ENCODE peak calls at places on chromosome 12, in six cellular contexts. V is BJ, H is psoas muscle, E is astrocyte of the spinal cord, L is B cell, X is T-helper 9 cell. J is an unnamed sample.

GRCh38 chr12:121453629-121454028 is 53.7 kb downstream of the RNF34 start:
- DNase-seq in V (no peak), H (no peak), E (no peak), L (no peak), X (no peak), J (no peak)

GRCh38 chr12:54398995-54399793 is 14.7 kb upstream of the ZNF385A start:
- DNase-seq in V (no peak), H (peak), E (peak), L (peak), X (peak), J (peak)

GRCh38 chr12:56633465-56634241 is 3.5 kb upstream of the BAZ2A start:
- DNase-seq in V (no peak), H (no peak), E (no peak), L (no peak), X (no peak), J (no peak)

GRCh38 chr12:108103087-108103486 is 26.0 kb upstream of the WSCD2 start:
- DNase-seq in V (no peak), H (no peak), E (no peak), L (no peak), X (no peak), J (no peak)

GRCh38 chr12:80553316-80553715 is 109.3 kb downstream of the PTPRQ start:
- DNase-seq in V (peak), H (no peak), E (peak), L (no peak), X (no peak), J (no peak)

GRCh38 chr12:113071427-113072112 is 15.0 kb downstream of the DTX1 start:
- DNase-seq in V (no peak), H (peak), E (no peak), L (no peak), X (no peak), J (no peak)

GRCh38 chr12:11500222-11500860 is 105.0 kb upstream of the PRB2 start:
- DNase-seq in V (no peak), H (peak), E (peak), L (peak), X (peak), J (peak)

GRCh38 chr12:64826234-64826633 is 1.8 kb downstream of the TBC1D30 start:
- DNase-seq in V (no peak), H (peak), E (peak), L (peak), X (no peak), J (no peak)

GRCh38 chr12:123384994-123385376 is 1.1 kb downstream of the KMT5A start:
- DNase-seq in V (no peak), H (no peak), E (peak), L (no peak), X (no peak), J (no peak)

GRCh38 chr12:121391619-121392324 is 8.1 kb upstream of the RNF34 start:
- DNase-seq in V (peak), H (no peak), E (no peak), L (peak), X (no peak), J (no peak)

GRCh38 chr12:122265931-122266771 is at the start of gene VPS33A:
- DNase-seq in V (peak), H (peak), E (peak), L (peak), X (peak), J (peak)

GRCh38 chr12:4307593-4308333 is 13.2 kb upstream of the TIGAR start:
- DNase-seq in V (no peak), H (peak), E (peak), L (peak), X (no peak), J (no peak)

GRCh38 chr12:118494776-118495175 is 118.4 kb downstream of the SUDS3 start:
- DNase-seq in V (no peak), H (no peak), E (no peak), L (no peak), X (no peak), J (no peak)

GRCh38 chr12:111339306-111339938 is 29.5 kb downstream of the PHETA1 start:
- DNase-seq in V (no peak), H (no peak), E (no peak), L (no peak), X (no peak), J (no peak)

GRCh38 chr12:52645982-52646381 is 6.0 kb downstream of the KRT2 start:
- DNase-seq in V (no peak), H (no peak), E (no peak), L (no peak), X (no peak), J (no peak)

GRCh38 chr12:106080111-106080732 is 58.5 kb downstream of the NUAK1 start:
- DNase-seq in V (peak), H (no peak), E (peak), L (no peak), X (no peak), J (no peak)

GRCh38 chr12:57226588-57227314 is 2.8 kb upstream of the SHMT2 start:
- DNase-seq in V (no peak), H (no peak), E (no peak), L (peak), X (no peak), J (no peak)

GRCh38 chr12:113465808-113466769 is 5.6 kb downstream of the LHX5 start:
- DNase-seq in V (no peak), H (no peak), E (no peak), L (no peak), X (no peak), J (no peak)

GRCh38 chr12:90090929-90091651 is 382.5 kb upstream of the ATP2B1 start:
- DNase-seq in V (peak), H (peak), E (peak), L (no peak), X (no peak), J (no peak)

GRCh38 chr12:111361717-111362576 is 6.9 kb downstream of the PHETA1 start:
- DNase-seq in V (no peak), H (peak), E (no peak), L (no peak), X (no peak), J (no peak)

GRCh38 chr12:124036117-124037109 is 63.4 kb downstream of the ZNF664 start:
- DNase-seq in V (no peak), H (no peak), E (peak), L (peak), X (peak), J (peak)

GRCh38 chr12:114683709-114684097 is 272 bp downstream of the TBX3 start:
- DNase-seq in V (no peak), H (no peak), E (no peak), L (no peak), X (no peak), J (no peak)

GRCh38 chr12:6345319-6346071 is 3.6 kb upstream of the TNFRSF1A start:
- DNase-seq in V (no peak), H (no peak), E (peak), L (no peak), X (no peak), J (no peak)

GRCh38 chr12:56160160-56160763 is 2.1 kb downstream of the MYL6 start:
- DNase-seq in V (no peak), H (peak), E (no peak), L (no peak), X (peak), J (peak)

GRCh38 chr12:48671231-48671856 is 10.7 kb downstream of the KANSL2 start:
- DNase-seq in V (no peak), H (no peak), E (no peak), L (no peak), X (no peak), J (no peak)

GRCh38 chr12:48997719-48998496 is 1.3 kb downstream of the DDN start:
- DNase-seq in V (no peak), H (no peak), E (no peak), L (peak), X (peak), J (no peak)

J was measured in effector CD8-positive, alpha-beta T cell.